ENCODE peak calls at places on chromosomes 12 and 14, in nine cellular contexts. U, I, O, W, M, J, F, L and B are unnamed samples.

GRCh38 chr12:111010061-111010460 is 89.7 kb upstream of the MYL2 start:
- DNase-seq in U (no peak), I (no peak), O (no peak), W (no peak), M (no peak), J (no peak), F (no peak), L (no peak), B (no peak)

GRCh38 chr14:77098470-77099353 is 654 bp downstream of the CIPC start:
- DNase-seq in U (no peak), I (no peak), O (no peak), W (no peak), M (peak), J (no peak), F (no peak), L (no peak), B (peak)

GRCh38 chr14:68784995-68785816 is 7.7 kb downstream of the ZFP36L1 start:
- DNase-seq in U (no peak), I (no peak), O (no peak), W (no peak), M (peak), J (no peak), F (peak), L (no peak), B (no peak)

GRCh38 chr12:115760231-115760630 is 517.3 kb downstream of the MED13L start:
- DNase-seq in U (no peak), I (no peak), O (no peak), W (no peak), M (no peak), J (no peak), F (no peak), L (no peak), B (no peak)

GRCh38 chr12:15644700-15645099 is 144.5 kb downstream of the EPS8 start:
- DNase-seq in U (no peak), I (no peak), O (no peak), W (no peak), M (no peak), J (no peak), F (no peak), L (no peak), B (no peak)

GRCh38 chr14:75011356-75012097 is 8.8 kb downstream of the EIF2B2 start:
- DNase-seq in U (no peak), I (no peak), O (no peak), W (no peak), M (no peak), J (no peak), F (peak), L (no peak), B (no peak)

GRCh38 chr12:3038166-3038565 is 39.0 kb upstream of the TSPAN9 start:
- DNase-seq in U (no peak), I (no peak), O (no peak), W (no peak), M (no peak), J (no peak), F (no peak), L (no peak), B (no peak)

GRCh38 chr12:27822076-27822712 is 42.2 kb upstream of the MANSC4 start:
- DNase-seq in U (no peak), I (no peak), O (no peak), W (no peak), M (no peak), J (no peak), F (peak), L (no peak), B (no peak)

GRCh38 chr14:58296731-58297130 is 1.6 kb upstream of the ARID4A start:
- DNase-seq in U (no peak), I (no peak), O (no peak), W (no peak), M (no peak), J (no peak), F (no peak), L (no peak), B (no peak)

GRCh38 chr14:30015471-30015870 is 87.8 kb upstream of the PRKD1 start:
- DNase-seq in U (no peak), I (no peak), O (no peak), W (no peak), M (no peak), J (no peak), F (no peak), L (no peak), B (no peak)

GRCh38 chr12:131860472-131861260 is 32.5 kb downstream of the MMP17 start:
- DNase-seq in U (peak), I (peak), O (no peak), W (no peak), M (no peak), J (no peak), F (peak), L (no peak), B (peak)

GRCh38 chr12:40015360-40015759 is 90.5 kb downstream of the SLC2A13 start:
- DNase-seq in U (no peak), I (no peak), O (no peak), W (no peak), M (no peak), J (no peak), F (no peak), L (no peak), B (no peak)

GRCh38 chr12:123232807-123233504 is at the start of the genes MPHOSPH9 and MTRFR:
- DNase-seq in U (peak), I (peak), O (peak), W (peak), M (peak), J (peak), F (peak), L (peak), B (peak)

GRCh38 chr12:26648584-26648983 is 184.4 kb downstream of the ITPR2 start:
- DNase-seq in U (no peak), I (no peak), O (no peak), W (no peak), M (no peak), J (no peak), F (peak), L (no peak), B (peak)

GRCh38 chr12:55847603-55848329 is 5.0 kb upstream of the MMP19 start:
- DNase-seq in U (no peak), I (no peak), O (no peak), W (no peak), M (peak), J (no peak), F (peak), L (peak), B (peak)

GRCh38 chr14:92495041-92495440 is 18.5 kb upstream of the RIN3 start:
- DNase-seq in U (no peak), I (no peak), O (no peak), W (no peak), M (no peak), J (no peak), F (no peak), L (no peak), B (no peak)

GRCh38 chr12:15209782-15210181 is 11.4 kb downstream of the RERG start:
- DNase-seq in U (no peak), I (no peak), O (no peak), W (no peak), M (no peak), J (no peak), F (peak), L (no peak), B (no peak)

GRCh38 chr12:50283230-50283923 is at the start of gene LIMA1:
- DNase-seq in U (peak), I (peak), O (peak), W (peak), M (peak), J (peak), F (peak), L (peak), B (peak)

GRCh38 chr14:104545151-104545931 is 34.2 kb upstream of the C14orf180 start:
- DNase-seq in U (no peak), I (no peak), O (no peak), W (no peak), M (peak), J (no peak), F (no peak), L (no peak), B (no peak)

GRCh38 chr12:130491421-130492357 is 154.0 kb downstream of the PIWIL1 start:
- DNase-seq in U (no peak), I (peak), O (no peak), W (no peak), M (no peak), J (no peak), F (no peak), L (no peak), B (no peak)

GRCh38 chr12:97545804-97546203 is 83.2 kb downstream of the RMST start:
- DNase-seq in U (no peak), I (peak), O (no peak), W (no peak), M (no peak), J (peak), F (no peak), L (no peak), B (no peak)

GRCh38 chr12:57276935-57277563 is 26.1 kb upstream of the STAC3 start:
- DNase-seq in U (no peak), I (no peak), O (no peak), W (no peak), M (no peak), J (no peak), F (peak), L (no peak), B (peak)

GRCh38 chr12:113582521-113583218 is 111.0 kb upstream of the LHX5 start:
- DNase-seq in U (no peak), I (no peak), O (no peak), W (no peak), M (no peak), J (peak), F (no peak), L (no peak), B (no peak)

GRCh38 chr12:11812558-11813421 is 163.3 kb downstream of the ETV6 start:
- DNase-seq in U (no peak), I (no peak), O (no peak), W (no peak), M (no peak), J (no peak), F (peak), L (no peak), B (peak)

GRCh38 chr12:5078423-5078822 is 34.7 kb downstream of the KCNA5 start:
- DNase-seq in U (no peak), I (peak), O (no peak), W (no peak), M (no peak), J (no peak), F (no peak), L (no peak), B (peak)

GRCh38 chr12:40980346-40981005 is 207.6 kb upstream of the PDZRN4 start:
- DNase-seq in U (no peak), I (no peak), O (no peak), W (no peak), M (no peak), J (no peak), F (peak), L (no peak), B (no peak)

GRCh38 chr12:66664076-66664475 is 14.8 kb downstream of the GRIP1 start:
- DNase-seq in U (no peak), I (no peak), O (no peak), W (no peak), M (no peak), J (no peak), F (no peak), L (no peak), B (no peak)

GRCh38 chr12:6399884-6400670 is 16.1 kb downstream of the LTBR start:
- DNase-seq in U (no peak), I (no peak), O (no peak), W (no peak), M (no peak), J (no peak), F (no peak), L (no peak), B (no peak)

GRCh38 chr12:21372602-21373001 is at the start of gene IAPP:
- DNase-seq in U (no peak), I (no peak), O (no peak), W (no peak), M (no peak), J (no peak), F (no peak), L (no peak), B (no peak)

GRCh38 chr14:69685716-69686115 is 74.3 kb downstream of the SUSD6 start:
- DNase-seq in U (no peak), I (peak), O (no peak), W (no peak), M (no peak), J (peak), F (peak), L (no peak), B (no peak)

GRCh38 chr14:59687663-59688062 is 111.1 kb upstream of the CCDC175 start:
- DNase-seq in U (no peak), I (no peak), O (no peak), W (no peak), M (no peak), J (no peak), F (no peak), L (no peak), B (no peak)

GRCh38 chr14:79701371-79701770 is 509.9 kb downstream of the DIO2 start:
- DNase-seq in U (no peak), I (no peak), O (no peak), W (no peak), M (no peak), J (no peak), F (no peak), L (no peak), B (no peak)

GRCh38 chr12:98464155-98464554 is 51.2 kb upstream of the TMPO start:
- DNase-seq in U (no peak), I (no peak), O (no peak), W (no peak), M (no peak), J (no peak), F (no peak), L (no peak), B (no peak)

GRCh38 chr12:110349521-110350151 is 53.9 kb downstream of the ANAPC7 start:
- DNase-seq in U (no peak), I (no peak), O (no peak), W (no peak), M (no peak), J (no peak), F (no peak), L (no peak), B (no peak)